ENCODE peak calls at places on chromosomes 3 and 15, in five cellular contexts. N is left lobe of liver, V is AG08396, H is transverse colon, I is 8988T. U is an unnamed sample.

GRCh38 chr3:165192610-165193192 is 3.5 kb downstream of the SLITRK3 start:
- DNase-seq in V (no peak), H (no peak), I (no peak), N (no peak), U (no peak)

GRCh38 chr3:143118630-143119008 is 952 bp upstream of the CHST2 start:
- DNase-seq in H (no peak), N (no peak), V (no peak), I (no peak), U (no peak)

GRCh38 chr3:177554900-177555759 is 357.8 kb upstream of the TBL1XR1 start:
- DNase-seq in N (no peak), H (peak), I (no peak), V (peak), U (no peak)

GRCh38 chr3:196712514-196713413 is 587 bp downstream of the PIGX start:
- DNase-seq in H (peak), I (peak), V (peak), N (no peak), U (peak)

GRCh38 chr3:16090013-16090412 is 84.5 kb upstream of the GALNT15 start:
- DNase-seq in I (no peak), N (no peak), H (no peak), V (peak), U (no peak)

GRCh38 chr3:120200836-120201235 is 84.2 kb downstream of the GPR156 start:
- DNase-seq in H (no peak), I (no peak), N (no peak), V (no peak), U (no peak)

GRCh38 chr3:171282041-171282440 is 178.2 kb downstream of the TNIK start:
- DNase-seq in I (no peak), N (no peak), V (no peak), H (no peak), U (no peak)

GRCh38 chr3:22117751-22118346 is 366.8 kb upstream of the ZNF385D start:
- DNase-seq in N (no peak), H (no peak), V (peak), I (no peak), U (peak)

GRCh38 chr3:30221622-30222021 is 384.8 kb upstream of the TGFBR2 start:
- DNase-seq in H (no peak), I (no peak), V (no peak), N (no peak), U (peak)

GRCh38 chr15:31262143-31262530 is 64.5 kb upstream of the KLF13 start:
- DNase-seq in H (no peak), I (no peak), V (no peak), N (no peak), U (no peak)

U was measured in NB4.